ENCODE peak calls at places on chromosomes 3 and 15, in four cellular contexts. K is spleen, C is bronchial epithelial cell, J is dorsolateral prefrontal cortex. Y is an unnamed sample.

GRCh38 chr15:65305144-65305758 is 774 bp downstream of the RNU5B-1 start:
- DNase-seq in K (peak; percentile 65), C (no peak), J (no peak), Y (no peak)

GRCh38 chr3:130480736-130481135 is 36.2 kb upstream of the COL6A6 start:
- DNase-seq in K (no peak), C (peak; percentile 44), J (no peak), Y (peak; percentile 21)

GRCh38 chr15:51799174-51799907 is 30.1 kb upstream of the TMOD3 start:
- DNase-seq in K (no peak), C (no peak), J (no peak), Y (no peak)

GRCh38 chr3:126341755-126342150 is 15.5 kb downstream of the KLF15 start:
- DNase-seq in K (peak; percentile 49), C (no peak), J (peak; percentile 28), Y (no peak)

GRCh38 chr15:32802296-32802936 is 84.6 kb downstream of the GREM1 start:
- DNase-seq in K (no peak), C (peak; percentile 42), J (no peak), Y (no peak)

GRCh38 chr15:89472785-89473256 is 23.6 kb downstream of the RHCG start:
- DNase-seq in K (peak; percentile 83), C (peak; percentile 49), J (peak; percentile 76), Y (peak; percentile 80)

GRCh38 chr3:159417761-159418160 is 570.9 kb upstream of the IL12A start:
- DNase-seq in K (no peak), C (peak; percentile 8), J (no peak), Y (no peak)

GRCh38 chr3:129343643-129344360 is 65.1 kb downstream of the HMCES start:
- DNase-seq in K (no peak), C (no peak), J (no peak), Y (peak; percentile 90)

GRCh38 chr15:40928351-40928974 is 677 bp upstream of the DLL4 start:
- DNase-seq in K (peak; percentile 69), C (no peak), J (no peak), Y (peak; percentile 83)

GRCh38 chr3:177427096-177427495 is 229.8 kb upstream of the TBL1XR1 start:
- DNase-seq in K (no peak), C (no peak), J (no peak), Y (no peak)

GRCh38 chr3:136959599-136959998 is 1.8 kb downstream of the IL20RB start:
- DNase-seq in K (no peak), C (no peak), J (no peak), Y (no peak)

GRCh38 chr3:183131735-183132134 is 30.8 kb downstream of the LAMP3 start:
- DNase-seq in K (no peak), C (peak; percentile 14), J (no peak), Y (no peak)

GRCh38 chr3:127386490-127386889 is 98.6 kb upstream of the PRR20G start:
- DNase-seq in K (no peak), C (no peak), J (no peak), Y (no peak)

GRCh38 chr3:46942079-46942478 is 34.5 kb downstream of the CCDC12 start:
- DNase-seq in K (peak; percentile 42), C (no peak), J (no peak), Y (no peak)

GRCh38 chr3:148866261-148866660 is 1.2 kb downstream of the CPA3 start:
- DNase-seq in K (no peak), C (no peak), J (no peak), Y (no peak)

GRCh38 chr3:18295171-18295920 is 129.8 kb downstream of the SATB1 start:
- DNase-seq in K (no peak), C (peak; percentile 88), J (no peak), Y (no peak)

GRCh38 chr3:144590854-144591253 is 619.2 kb downstream of the DIPK2A start:
- DNase-seq in K (no peak), C (peak; percentile 47), J (no peak), Y (no peak)

GRCh38 chr3:195066441-195066841 is 204.5 kb downstream of the XXYLT1 start:
- DNase-seq in K (peak; percentile 54), C (no peak), J (peak; percentile 30), Y (no peak)

GRCh38 chr3:82100378-82100777 is 338.9 kb upstream of the GBE1 start:
- DNase-seq in K (no peak), C (peak; percentile 95), J (no peak), Y (no peak)

GRCh38 chr3:195873971-195874370 is 34.4 kb downstream of the TNK2 start:
- DNase-seq in K (no peak), C (no peak), J (no peak), Y (peak; percentile 36)

GRCh38 chr3:189458536-189458935 is 172.7 kb upstream of the TP63 start:
- DNase-seq in K (no peak), C (peak; percentile 72), J (no peak), Y (no peak)

GRCh38 chr3:86104154-86104553 is 886.8 kb downstream of the VGLL3 start:
- DNase-seq in K (no peak), C (no peak), J (no peak), Y (no peak)

DNA sequence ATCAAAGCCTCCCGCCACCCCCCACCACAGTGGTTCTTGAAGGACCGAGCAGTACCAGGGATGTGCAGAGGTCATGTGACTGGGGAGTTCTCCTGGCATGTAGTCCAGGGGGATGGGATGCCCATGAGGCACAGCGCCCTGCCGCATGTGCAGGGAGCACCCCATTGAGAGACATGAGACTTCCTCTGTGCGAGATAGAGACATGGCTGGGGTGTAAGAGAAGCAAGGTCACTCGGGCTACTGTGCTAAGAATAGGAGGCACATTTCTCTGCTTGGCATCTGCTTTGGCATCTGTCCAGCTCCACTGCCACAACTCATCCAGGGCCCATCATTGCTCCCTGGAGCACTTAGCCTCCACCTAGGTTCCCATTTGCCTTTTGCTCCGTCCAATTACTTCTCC is 2.4 kb upstream of the CYP1A1 start:
- DNase-seq in K (no peak), C (no peak), J (no peak), Y (no peak)
- H3K27me3 ChIP-seq in K (peaks cover 7% of the 10 kb centered on the region), C (peaks cover 7% of the 10 kb centered on the region), J (peaks cover 6% of the 10 kb centered on the region), Y (no peaks in the 10 kb centered on the region)

GRCh38 chr15:83106994-83107840 is at the start of gene TM6SF1:
- DNase-seq in K (peak; percentile 87), C (no peak), J (peak; percentile 48), Y (peak; percentile 36)
- H3K27me3 ChIP-seq in K (no peaks in the 10 kb centered on the region), C (no peaks in the 10 kb centered on the region), J (peaks cover 14% of the 10 kb centered on the region), Y (no peaks in the 10 kb centered on the region)

DNA sequence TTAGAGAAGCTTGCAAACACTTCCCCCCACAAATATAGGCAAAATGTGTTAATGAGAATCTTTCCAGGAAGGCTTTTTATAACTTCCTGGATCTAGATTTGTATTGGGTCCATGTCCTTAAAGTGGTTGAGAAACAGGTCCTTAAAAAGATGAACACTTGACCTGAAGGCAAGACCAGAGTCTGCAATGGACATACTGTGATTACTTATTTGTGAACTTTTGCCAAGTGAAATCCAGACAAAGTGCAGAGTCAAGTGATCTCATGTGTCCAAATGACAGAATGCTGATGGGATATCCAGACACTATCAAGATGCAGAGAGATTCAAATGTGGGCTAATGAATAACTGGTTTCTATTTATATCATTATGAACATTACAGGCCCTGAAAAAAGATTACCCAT is 43.8 kb downstream of the FRMD4B start:
- DNase-seq in K (no peak), C (no peak), J (no peak), Y (no peak)
- H3K27me3 ChIP-seq in K (no peaks in the 10 kb centered on the region), C (no peaks in the 10 kb centered on the region), J (no peaks in the 10 kb centered on the region), Y (no peaks in the 10 kb centered on the region)

GRCh38 chr3:39810647-39811161 is 1.3 kb downstream of the MYRIP start:
- DNase-seq in K (no peak), C (no peak), J (no peak), Y (no peak)
- H3K27me3 ChIP-seq in K (peaks cover 6% of the 10 kb centered on the region), C (peaks cover 42% of the 10 kb centered on the region), J (no peaks in the 10 kb centered on the region), Y (peaks cover 23% of the 10 kb centered on the region)

DNA sequence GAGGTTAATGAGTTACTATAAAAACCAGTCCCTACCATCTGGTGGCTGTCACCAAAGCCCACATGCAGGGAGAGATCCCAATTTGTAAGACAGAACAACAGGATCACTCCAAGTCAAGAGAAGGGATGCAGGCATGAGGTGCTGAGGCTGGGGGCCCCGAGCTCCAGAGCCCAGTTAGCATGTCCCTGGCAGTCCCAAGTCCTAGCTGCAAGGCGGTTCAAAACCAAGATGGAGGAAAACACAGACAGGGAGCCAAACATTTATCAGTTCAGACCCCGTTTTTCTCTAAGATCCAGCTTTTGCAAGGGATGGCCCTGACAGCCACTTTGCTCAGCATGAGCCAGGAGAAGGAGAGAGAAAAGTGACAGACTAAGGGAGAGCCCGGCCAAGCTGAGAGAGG is 207.0 kb downstream of the UACA start:
- DNase-seq in K (no peak), C (no peak), J (no peak), Y (no peak)
- H3K27me3 ChIP-seq in K (no peaks in the 10 kb centered on the region), C (peaks cover 25% of the 10 kb centered on the region), J (no peaks in the 10 kb centered on the region), Y (no peaks in the 10 kb centered on the region)

Y was measured in upper lobe of left lung.